ENCODE peak calls at places on chromosomes 13 and 19, in six cellular contexts. U is HT-29; C is CD14-positive monocyte; H is NCI-H446; T is stimulated activated CD4-positive, alpha-beta T cell treated with anti-CD3 and anti-CD28 coated beads, Interleukin-15, amount 100 ng/mL, for 1 hour; O is activated CD4-positive, CD25-positive, alpha-beta regulatory T cell. A is an unnamed sample.

GRCh38 chr13:30648522-30649012 is 30.8 kb downstream of the USPL1 start:
- DNase-seq in U (no peak), C (no peak), H (no peak), T (no peak), O (no peak), A (no peak)

GRCh38 chr19:14142262-14143190 is 6.1 kb upstream of the ASF1B start:
- DNase-seq in U (no peak), C (no peak), H (no peak), T (no peak), O (no peak), A (no peak)

GRCh38 chr13:50393641-50394040 is 378.4 kb downstream of the KCNRG start:
- DNase-seq in U (no peak), C (no peak), H (peak; percentile 17), T (no peak), O (no peak), A (no peak)

GRCh38 chr13:30376426-30377311 is 45.6 kb upstream of the UBE2L5 start:
- DNase-seq in U (peak; percentile 14), C (no peak), H (no peak), T (peak; percentile 20), O (peak; percentile 43), A (no peak)

GRCh38 chr19:29687244-29687896 is 22.1 kb downstream of the PLEKHF1 start:
- DNase-seq in U (no peak), C (no peak), H (no peak), T (no peak), O (no peak), A (peak; percentile 18)

GRCh38 chr13:36639610-36640009 is 34.2 kb upstream of the SERTM1 start:
- DNase-seq in U (no peak), C (no peak), H (no peak), T (no peak), O (no peak), A (no peak)

GRCh38 chr19:48216933-48217332 is 38.8 kb downstream of the CARD8 start:
- DNase-seq in U (no peak), C (no peak), H (no peak), T (no peak), O (no peak), A (no peak)

GRCh38 chr13:110448677-110449076 is 112.8 kb downstream of the RAB20 start:
- DNase-seq in U (no peak), C (no peak), H (no peak), T (no peak), O (no peak), A (no peak)

GRCh38 chr13:65292488-65292901 is 1937.6 kb downstream of the PCDH9 start:
- DNase-seq in U (no peak), C (no peak), H (no peak), T (no peak), O (no peak), A (peak; percentile 10)

GRCh38 chr13:110330491-110331001 is 23.5 kb downstream of the COL4A2 start:
- DNase-seq in U (no peak), C (no peak), H (no peak), T (no peak), O (no peak), A (no peak)

GRCh38 chr19:55101261-55101660 is 16.2 kb downstream of the PPP1R12C start:
- DNase-seq in U (no peak), C (no peak), H (no peak), T (no peak), O (no peak), A (no peak)

GRCh38 chr19:19185853-19186728 is 5.9 kb downstream of the BORCS8 start:
- DNase-seq in U (peak; percentile 29), C (no peak), H (no peak), T (peak; percentile 32), O (peak; percentile 41), A (no peak)

GRCh38 chr19:10389863-10390262 is 9.5 kb upstream of the TYK2 start:
- DNase-seq in U (no peak), C (no peak), H (no peak), T (no peak), O (no peak), A (peak; percentile 11)

GRCh38 chr19:38952395-38953165 is 21.8 kb downstream of the MRPS12 start:
- DNase-seq in U (peak; percentile 96), C (no peak), H (peak; percentile 23), T (no peak), O (no peak), A (no peak)

GRCh38 chr19:48645652-48646191 is at the start of gene CA11:
- DNase-seq in U (peak; percentile 40), C (no peak), H (no peak), T (no peak), O (no peak), A (peak; percentile 46)

GRCh38 chr19:37979547-37980082 is 72.6 kb downstream of the SIPA1L3 start:
- DNase-seq in U (peak; percentile 98), C (no peak), H (no peak), T (no peak), O (no peak), A (no peak)

GRCh38 chr13:99658266-99658991 is 157.2 kb downstream of the TM9SF2 start:
- DNase-seq in U (peak; percentile 5), C (no peak), H (peak; percentile 41), T (peak; percentile 31), O (peak; percentile 44), A (no peak)

GRCh38 chr13:34430294-34430693 is 511.8 kb upstream of the NBEA start:
- DNase-seq in U (no peak), C (no peak), H (no peak), T (no peak), O (no peak), A (no peak)

GRCh38 chr19:29724102-29724641 is 9.1 kb upstream of the C19orf12 start:
- DNase-seq in U (no peak), C (no peak), H (no peak), T (peak; percentile 37), O (peak; percentile 15), A (no peak)

GRCh38 chr13:28805193-28805819 is 14.8 kb upstream of the MTUS2 start:
- DNase-seq in U (peak; percentile 80), C (no peak), H (no peak), T (no peak), O (no peak), A (no peak)

GRCh38 chr13:66660013-66660804 is 569.9 kb downstream of the PCDH9 start:
- DNase-seq in U (peak; percentile 23), C (no peak), H (no peak), T (no peak), O (no peak), A (peak; percentile 35)

GRCh38 chr13:110017379-110017778 is 231.0 kb upstream of the IRS2 start:
- DNase-seq in U (peak; percentile 74), C (no peak), H (no peak), T (no peak), O (no peak), A (no peak)

GRCh38 chr13:47893527-47893926 is 107.5 kb downstream of the SUCLA2 start:
- DNase-seq in U (no peak), C (no peak), H (no peak), T (no peak), O (no peak), A (no peak)

GRCh38 chr13:20340759-20341161 is 108.6 kb upstream of the GJB6 start:
- DNase-seq in U (no peak), C (no peak), H (no peak), T (no peak), O (no peak), A (no peak)

GRCh38 chr19:8451885-8452284 is 7.1 kb downstream of the HNRNPM start:
- DNase-seq in U (peak; percentile 63), C (no peak), H (no peak), T (no peak), O (no peak), A (no peak)

GRCh38 chr13:69912576-69913074 is 195.0 kb upstream of the ATXN8OS start:
- DNase-seq in U (no peak), C (no peak), H (no peak), T (no peak), O (no peak), A (no peak)

GRCh38 chr19:16949496-16950023 is 60.8 kb downstream of the F2RL3 start:
- DNase-seq in U (no peak), C (no peak), H (no peak), T (no peak), O (no peak), A (no peak)

GRCh38 chr19:18477974-18478373 is 40.0 kb upstream of the ISYNA1 start:
- DNase-seq in U (no peak), C (no peak), H (no peak), T (no peak), O (no peak), A (no peak)

GRCh38 chr13:37179646-37180045 is 74.2 kb upstream of the CSNK1A1L start:
- DNase-seq in U (no peak), C (no peak), H (no peak), T (no peak), O (no peak), A (no peak)

GRCh38 chr13:27541386-27541785 is 78.9 kb downstream of the LNX2 start:
- DNase-seq in U (no peak), C (no peak), H (no peak), T (no peak), O (no peak), A (no peak)

GRCh38 chr19:50030225-50030624 is 4.4 kb downstream of the ZNF473 start:
- DNase-seq in U (no peak), C (no peak), H (no peak), T (no peak), O (no peak), A (no peak)

GRCh38 chr13:42747399-42747873 is 33.9 kb upstream of the FAM216B start:
- DNase-seq in U (peak; percentile 8), C (no peak), H (no peak), T (no peak), O (no peak), A (no peak)

GRCh38 chr19:23415561-23416191 is 20.4 kb upstream of the ZNF91 start:
- DNase-seq in U (no peak), C (no peak), H (no peak), T (no peak), O (no peak), A (no peak)